ENCODE peak calls at places on chromosomes 4 and X, in seven cellular contexts. F, G, L, M, T, P and V are unnamed samples.

GRCh38 chr4:574346-575161 is 1.5 kb downstream of the TMEM271 start:
- DNase-seq in T (no peak), P (no peak), F (no peak), M (no peak), G (no peak), L (no peak), V (no peak)

GRCh38 chr4:37825943-37826281 is 574 bp upstream of the PGM2 start:
- DNase-seq in M (no peak), L (no peak), P (no peak), T (peak; percentile 42), F (no peak), G (no peak), V (no peak)

GRCh38 chrX:40172980-40173661 is 75.4 kb upstream of the BCOR start:
- DNase-seq in G (no peak), T (peak; percentile 18), M (no peak), F (no peak), P (no peak), L (no peak), V (no peak)

GRCh38 chr4:185792384-185793146 is 19.4 kb downstream of the SORBS2 start:
- DNase-seq in L (no peak), F (no peak), G (no peak), T (no peak), P (no peak), M (peak; percentile 46), V (no peak)

GRCh38 chrX:132592880-132593279 is 104.0 kb upstream of the MBNL3 start:
- DNase-seq in M (peak; percentile 49), P (no peak), F (no peak), T (peak; percentile 12), G (no peak), L (no peak), V (no peak)

GRCh38 chr4:24794111-24794860 is 1.1 kb upstream of the SOD3 start:
- DNase-seq in L (no peak), P (no peak), F (no peak), T (no peak), G (peak; percentile 41), M (peak; percentile 35), V (no peak)

GRCh38 chr4:4418676-4419370 is 31.9 kb downstream of the NSG1 start:
- DNase-seq in F (no peak), T (no peak), M (no peak), L (no peak), P (no peak), G (no peak), V (no peak)

GRCh38 chr4:169410839-169411770 is 140.3 kb upstream of the SH3RF1 start:
- DNase-seq in P (no peak), L (no peak), G (no peak), F (peak; percentile 27), M (peak; percentile 36), T (peak; percentile 40), V (peak; percentile 36)

GRCh38 chrX:39337461-39337860 is 536.2 kb downstream of the MID1IP1 start:
- DNase-seq in F (no peak), L (no peak), T (no peak), P (no peak), M (no peak), G (no peak), V (no peak)

GRCh38 chrX:1111543-1112300 is 100.7 kb downstream of the CRLF2 start:
- DNase-seq in M (no peak), L (no peak), F (no peak), G (no peak), P (no peak), T (no peak), V (no peak)

GRCh38 chrX:19097553-19097952 is 24.7 kb downstream of the ADGRG2 start:
- DNase-seq in G (no peak), M (no peak), T (no peak), F (no peak), P (no peak), L (no peak), V (no peak)

GRCh38 chrX:1361275-1361674 is 24.7 kb downstream of the IL3RA start:
- DNase-seq in F (no peak), M (no peak), P (no peak), L (no peak), T (no peak), G (no peak), V (no peak)

GRCh38 chr4:71368906-71369305 is 30.1 kb downstream of the SLC4A4 start:
- DNase-seq in T (no peak), L (no peak), M (no peak), P (no peak), G (no peak), F (no peak), V (no peak)

GRCh38 chr4:120850048-120850599 is 72.4 kb downstream of the PRDM5 start:
- DNase-seq in F (no peak), G (no peak), M (no peak), L (no peak), P (no peak), T (no peak), V (no peak)

GRCh38 chr4:34953145-34953799 is 1291.0 kb downstream of the ARAP2 start:
- DNase-seq in M (no peak), L (no peak), T (no peak), P (no peak), F (no peak), G (no peak), V (no peak)

GRCh38 chrX:39140581-39140980 is 339.3 kb downstream of the MID1IP1 start:
- DNase-seq in T (no peak), F (no peak), M (no peak), G (no peak), L (no peak), P (no peak), V (no peak)

GRCh38 chr4:98027827-98028226 is 115.4 kb downstream of the STPG2 start:
- DNase-seq in G (no peak), T (no peak), F (no peak), M (peak; percentile 23), L (no peak), P (no peak), V (no peak)

DNA sequence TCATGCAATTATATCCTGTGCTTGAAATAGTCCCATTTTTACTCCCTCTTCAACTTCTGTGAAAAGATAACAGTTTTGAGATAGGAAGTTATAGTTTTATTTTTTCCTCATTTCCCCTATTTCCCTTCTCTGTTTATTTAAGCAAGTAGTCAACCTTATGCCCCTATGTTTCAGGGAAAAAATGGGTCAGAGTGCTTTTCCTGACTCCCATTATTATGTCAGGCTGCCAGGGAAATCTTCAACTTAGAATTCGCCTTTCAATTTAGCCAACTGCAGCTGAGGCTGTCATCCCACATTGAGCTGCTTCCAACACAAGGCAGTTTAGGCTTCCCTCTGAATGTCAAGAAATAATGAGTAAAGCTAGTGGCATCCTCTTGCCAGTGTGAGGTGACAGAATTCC is 42.3 kb downstream of the NXT2 start:
- DNase-seq in T (no peak), M (no peak), F (no peak), P (no peak), L (no peak), G (no peak), V (no peak)
- H3K4me1 ChIP-seq in T (no peaks in the 10 kb centered on the region), M (no peaks in the 10 kb centered on the region), F (no peaks in the 10 kb centered on the region), P (no peaks in the 10 kb centered on the region), L (no peaks in the 10 kb centered on the region), G (no peaks in the 10 kb centered on the region), V (no peaks in the 10 kb centered on the region)

GRCh38 chr4:57075353-57075752 is 34.8 kb downstream of the IGFBP7 start:
- DNase-seq in G (no peak), P (no peak), F (no peak), M (no peak), L (no peak), T (no peak), V (no peak)

GRCh38 chr4:57077550-57078311 is 32.5 kb downstream of the IGFBP7 start:
- DNase-seq in P (no peak), F (no peak), L (peak; percentile 70), G (no peak), T (no peak), M (no peak), V (no peak)

GRCh38 chr4:57074753-57075152 is 35.4 kb downstream of the IGFBP7 start:
- DNase-seq in M (no peak), P (no peak), L (peak; percentile 89), F (no peak), G (no peak), T (no peak), V (no peak)

GRCh38 chr4:57078685-57079521 is 31.3 kb downstream of the IGFBP7 start:
- DNase-seq in G (no peak), L (peak; percentile 64), F (no peak), P (peak; percentile 62), T (no peak), M (peak; percentile 85), V (peak; percentile 37)

DNA sequence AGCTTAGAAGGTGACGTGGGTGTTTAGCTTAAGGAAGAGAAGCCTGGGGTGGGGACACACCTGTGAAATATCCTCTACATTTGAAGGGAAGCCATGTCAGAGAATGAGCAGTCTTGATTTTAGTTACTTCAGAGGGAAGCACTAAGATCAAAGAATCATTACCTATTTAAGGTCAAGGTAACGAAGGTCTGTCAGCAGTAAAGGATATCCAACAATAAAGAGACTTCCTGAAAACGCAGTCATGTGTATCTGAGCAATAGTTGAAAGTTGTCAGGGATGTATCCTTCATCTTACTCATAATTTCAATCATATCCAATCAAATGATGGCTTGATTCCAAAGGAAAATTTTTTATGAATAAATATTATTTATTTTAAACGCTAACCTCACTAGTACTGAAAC is 33.5 kb downstream of the IGFBP7 start:
- DNase-seq in L (no peak), G (no peak), P (no peak), M (no peak), T (no peak), F (no peak), V (no peak)
- H3K4me1 ChIP-seq in L (peaks cover 72% of the 10 kb centered on the region), G (no peaks in the 10 kb centered on the region), P (no peaks in the 10 kb centered on the region), M (peaks cover 32% of the 10 kb centered on the region), T (peaks cover 6% of the 10 kb centered on the region), F (no peaks in the 10 kb centered on the region), V (peaks cover 40% of the 10 kb centered on the region)

DNA sequence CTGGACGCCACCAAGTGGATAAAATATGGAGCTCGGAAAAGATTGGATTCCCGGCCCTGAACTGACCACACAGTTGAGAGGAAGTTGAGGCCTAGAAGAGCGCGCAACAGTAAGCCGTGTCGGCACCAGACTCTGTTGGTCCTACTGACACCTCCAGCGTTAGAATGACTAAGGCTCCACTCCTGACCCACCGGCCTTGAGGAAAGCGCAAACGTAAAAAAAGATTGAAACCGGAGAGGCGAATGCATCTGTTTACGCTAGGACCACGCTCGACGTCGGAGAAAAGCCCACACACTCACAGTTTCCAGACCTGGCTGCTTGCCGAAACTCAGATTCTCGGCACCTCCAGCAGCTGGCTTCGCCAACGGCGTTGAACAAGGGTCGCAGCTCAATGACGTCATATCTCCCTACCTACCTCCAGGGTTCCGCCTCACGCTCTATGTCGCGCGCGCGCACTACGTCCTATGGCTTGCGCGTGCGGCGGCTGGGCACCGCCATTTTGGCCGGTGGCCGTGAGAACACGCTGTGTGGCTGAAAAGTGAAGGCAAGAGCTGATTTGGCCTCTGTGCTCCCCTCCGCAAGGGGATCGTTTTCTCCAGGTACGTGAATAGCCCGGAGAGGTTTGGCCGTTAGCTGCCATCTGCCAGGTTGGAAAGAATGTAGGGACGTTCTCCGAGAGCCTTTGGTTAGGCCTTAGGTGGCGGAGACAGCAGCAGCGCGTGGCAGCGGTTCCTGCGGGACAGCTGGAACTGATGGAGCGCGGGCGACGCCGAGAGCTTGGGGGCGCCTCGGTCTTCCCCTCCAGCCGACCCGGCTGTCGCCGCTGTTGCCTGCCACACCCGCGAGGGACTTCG is at the start of the genes ABCE1 and ANAPC10:
- DNase-seq in G (peak; percentile 96), F (peak; percentile 97), P (peak; percentile 96), T (peak; percentile 99), L (peak; percentile 75), M (peak; percentile 100), V (peak; percentile 98)
- H3K4me1 ChIP-seq in G (peaks cover 47% of the 10 kb centered on the region), F (peaks cover 41% of the 10 kb centered on the region), P (peaks cover 4% of the 10 kb centered on the region), T (peaks cover 20% of the 10 kb centered on the region), L (peaks cover 22% of the 10 kb centered on the region), M (peaks cover 8% of the 10 kb centered on the region), V (peaks cover 47% of the 10 kb centered on the region)

DNA sequence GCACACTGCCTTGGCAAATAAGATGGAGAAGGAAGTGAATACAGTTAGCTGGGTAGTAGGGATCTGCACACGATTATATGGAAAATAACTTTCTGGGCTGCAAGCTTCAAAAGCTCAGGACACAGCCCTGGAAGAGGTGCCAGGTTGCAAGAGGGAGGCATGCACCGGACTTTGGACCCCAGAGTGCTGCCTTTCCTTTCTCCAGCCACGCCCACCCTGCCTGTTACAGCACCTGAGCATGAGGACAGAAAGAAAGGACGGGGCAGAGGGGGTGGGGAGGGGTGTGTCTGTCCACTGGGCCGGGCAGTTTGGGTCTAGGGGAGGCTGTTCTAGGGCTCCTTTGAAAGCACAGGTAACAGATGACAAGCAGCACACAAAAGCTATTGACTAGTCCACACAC is 152.8 kb downstream of the ENPP6 start:
- DNase-seq in F (no peak), P (no peak), G (no peak), L (no peak), T (peak; percentile 95), M (no peak), V (peak; percentile 87)
- H3K4me1 ChIP-seq in F (no peaks in the 10 kb centered on the region), P (no peaks in the 10 kb centered on the region), G (no peaks in the 10 kb centered on the region), L (no peaks in the 10 kb centered on the region), T (peaks cover 6% of the 10 kb centered on the region), M (no peaks in the 10 kb centered on the region), V (peaks cover 30% of the 10 kb centered on the region)